ENCODE peak calls at places on chromosomes 2 and 18, in nine cellular contexts. X is fibroblast of lung; S is HCT116; G is GM23338; E is CD4-positive, alpha-beta memory T cell; C is heart left ventricle; W is CD8-positive, alpha-beta T cell; H is K562; L is SJSA1. T is an unnamed sample.

GRCh38 chr18:48124857-48125626 is 194.6 kb upstream of the SMAD2 start:
- DNase-seq in E (no peak), W (no peak), C (no peak), L (no peak), S (no peak), H (no peak), X (no peak), G (no peak), T (no peak)

GRCh38 chr2:11142330-11142729 is 12.9 kb upstream of the SLC66A3 start:
- DNase-seq in H (no peak), C (no peak), X (no peak), S (no peak), W (no peak), L (no peak), G (no peak), E (no peak), T (no peak)

GRCh38 chr2:236244256-236244655 is 19.9 kb downstream of the ASB18 start:
- DNase-seq in C (no peak), S (no peak), G (no peak), W (no peak), H (no peak), X (no peak), L (peak; percentile 20), E (no peak), T (no peak)

GRCh38 chr2:189569295-189569925 is 11.2 kb downstream of the SLC40A1 start:
- DNase-seq in H (no peak), L (no peak), C (no peak), X (peak; percentile 41), G (no peak), S (no peak), W (no peak), E (no peak), T (no peak)

GRCh38 chr2:35503738-35504160 is 851.8 kb upstream of the CRIM1 start:
- DNase-seq in E (no peak), H (no peak), S (no peak), X (peak; percentile 59), W (no peak), C (no peak), L (no peak), G (no peak), T (no peak)

GRCh38 chr2:15145046-15145817 is 415.9 kb downstream of the NBAS start:
- DNase-seq in E (no peak), H (no peak), C (no peak), S (no peak), G (no peak), L (no peak), X (no peak), W (no peak), T (no peak)

GRCh38 chr2:231152800-231153557 is 28.1 kb upstream of the HTR2B start:
- DNase-seq in X (peak; percentile 83), S (no peak), G (no peak), E (no peak), L (no peak), H (no peak), W (no peak), C (no peak), T (no peak)

GRCh38 chr2:204982303-204982702 is 437.0 kb downstream of the PARD3B start:
- DNase-seq in E (no peak), S (no peak), W (no peak), L (no peak), X (peak; percentile 14), G (peak; percentile 24), H (peak; percentile 8), C (no peak), T (no peak)

GRCh38 chr2:236366406-236366805 is 102.2 kb upstream of the ASB18 start:
- DNase-seq in L (peak; percentile 20), E (peak; percentile 51), S (no peak), X (peak; percentile 4), H (no peak), G (no peak), W (peak; percentile 45), C (no peak), T (no peak)

GRCh38 chr2:38104598-38104997 is 28.6 kb upstream of the CYP1B1 start:
- DNase-seq in X (no peak), H (no peak), E (no peak), G (no peak), C (no peak), S (no peak), L (no peak), W (no peak), T (no peak)

GRCh38 chr2:128308284-128308731 is 10.4 kb downstream of the HS6ST1 start:
- DNase-seq in H (no peak), L (no peak), X (no peak), S (no peak), E (no peak), C (peak; percentile 32), G (no peak), W (no peak), T (no peak)

GRCh38 chr2:85843543-85843942 is 45.2 kb downstream of the ST3GAL5 start:
- DNase-seq in E (no peak), W (no peak), L (peak; percentile 47), X (no peak), G (peak; percentile 72), C (no peak), H (peak; percentile 73), S (no peak), T (peak; percentile 79)

GRCh38 chr2:25341753-25342371 is at the start of gene DNMT3A:
- DNase-seq in S (no peak), E (peak; percentile 49), L (peak; percentile 69), W (peak; percentile 63), G (peak; percentile 78), H (peak; percentile 74), X (peak; percentile 68), C (peak; percentile 83), T (peak; percentile 69)

GRCh38 chr18:905948-906415 is 1.3 kb downstream of the ADCYAP1 start:
- DNase-seq in G (peak; percentile 46), S (no peak), X (no peak), W (no peak), H (no peak), L (no peak), C (no peak), E (no peak), T (no peak)

GRCh38 chr18:46859855-46860254 is 57.5 kb downstream of the PIAS2 start:
- DNase-seq in S (no peak), L (no peak), G (no peak), W (no peak), E (no peak), X (peak; percentile 50), H (no peak), C (no peak), T (no peak)

DNA sequence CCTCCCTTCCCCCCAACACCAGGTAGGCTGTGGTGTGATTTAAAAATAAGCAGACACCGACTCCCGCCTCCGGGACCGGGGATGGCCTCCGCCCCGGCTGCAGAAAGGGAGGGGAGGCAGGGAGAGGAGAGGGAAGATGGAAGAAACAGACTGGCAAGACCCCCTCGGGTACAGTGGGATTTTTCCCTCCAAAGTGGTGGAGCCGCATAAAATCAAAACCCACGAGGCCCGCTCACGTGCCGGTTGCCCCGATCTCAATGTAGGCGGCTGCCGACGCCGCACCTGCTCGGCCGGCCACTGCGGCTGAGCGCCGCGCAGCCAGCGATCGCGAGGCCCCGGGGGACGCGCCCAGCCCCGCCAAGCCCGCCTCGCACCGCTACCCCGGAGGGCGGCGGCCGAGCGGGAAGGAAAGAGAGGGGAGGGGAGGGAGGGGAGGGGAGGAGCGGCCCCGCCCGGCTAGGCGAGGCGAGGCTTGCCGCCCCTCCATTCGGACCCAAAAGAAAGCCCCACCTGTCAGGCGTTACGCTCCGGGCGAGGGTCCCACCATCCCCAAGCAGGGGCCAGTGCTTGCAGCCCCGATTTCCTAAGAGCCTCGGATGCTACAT is 804 bp downstream of the ADD2 start:
- DNase-seq in C (no peak), G (peak; percentile 82), W (no peak), E (peak; percentile 4), L (no peak), X (no peak), S (no peak), H (peak; percentile 79), T (no peak)
- H3K27ac ChIP-seq in C (no peak overlapping the region), G (peak overlapping the region; percentile 98), W (no peak overlapping the region), E (no peak overlapping the region), L (no peak overlapping the region), X (no peak overlapping the region), S (no peak overlapping the region), H (peak overlapping the region; percentile 65), T (no peak overlapping the region)

GRCh38 chr2:197604117-197604516 is 71.3 kb downstream of the RFTN2 start:
- DNase-seq in L (no peak), E (no peak), G (no peak), S (no peak), W (no peak), H (no peak), C (no peak), X (no peak), T (no peak)

GRCh38 chr2:197599285-197599965 is 76.0 kb downstream of the RFTN2 start:
- DNase-seq in L (no peak), E (peak; percentile 40), C (no peak), H (peak; percentile 14), S (peak; percentile 46), G (peak; percentile 82), W (peak; percentile 51), X (peak; percentile 16), T (peak; percentile 83)

GRCh38 chr2:197596751-197597150 is 78.6 kb downstream of the RFTN2 start:
- DNase-seq in C (no peak), S (no peak), G (no peak), X (no peak), E (no peak), L (no peak), W (no peak), H (no peak), T (no peak)

GRCh38 chr2:197598450-197598849 is 76.9 kb downstream of the RFTN2 start:
- DNase-seq in X (no peak), C (no peak), H (no peak), E (no peak), W (no peak), S (no peak), G (no peak), L (no peak), T (peak; percentile 32)

GRCh38 chr2:197600306-197600705 is 75.1 kb downstream of the RFTN2 start:
- DNase-seq in C (no peak), G (no peak), W (no peak), L (no peak), H (no peak), S (no peak), E (no peak), X (no peak), T (peak; percentile 40)
- H3K27ac ChIP-seq in C (no peak overlapping the region), G (no peak overlapping the region), W (no peak overlapping the region), L (no peak overlapping the region), H (no peak overlapping the region), S (no peak overlapping the region), E (no peak overlapping the region), X (no peak overlapping the region), T (no peak overlapping the region)

DNA sequence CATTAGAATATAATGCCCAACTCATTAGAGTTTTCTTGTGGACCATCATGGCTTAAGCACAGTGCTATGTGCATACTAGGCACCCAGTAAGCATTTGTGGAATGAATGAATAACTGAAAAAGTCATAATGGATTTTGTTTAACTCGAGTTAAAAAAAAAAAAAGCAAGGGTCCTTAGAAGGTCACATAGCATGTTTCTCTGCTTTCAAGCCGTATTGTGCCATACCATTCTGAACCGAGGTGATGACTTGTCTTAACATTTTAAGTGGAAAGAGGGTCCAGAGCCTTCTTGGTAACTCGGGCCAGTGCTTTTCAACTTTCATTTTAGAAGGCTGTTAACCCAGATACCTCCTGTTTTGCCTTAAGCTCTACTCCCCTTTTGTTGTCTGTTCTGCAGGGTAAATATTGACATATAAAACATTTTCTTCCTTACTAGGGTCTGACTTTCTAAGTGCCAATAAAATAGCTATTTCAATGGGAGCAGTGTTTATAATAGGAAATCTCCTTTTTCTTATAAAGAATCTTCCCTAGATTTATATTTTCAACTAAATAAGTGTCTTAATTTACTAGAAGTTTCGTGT is 787 bp upstream of the ADGRF3 start:
- DNase-seq in E (no peak), X (peak; percentile 59), C (no peak), S (no peak), G (no peak), W (no peak), H (no peak), L (no peak), T (peak; percentile 44)
- H3K27ac ChIP-seq in E (peak overlapping the region; percentile 91), X (peak overlapping the region; percentile 85), C (peak overlapping the region; percentile 93), S (no peak overlapping the region), G (no peak overlapping the region), W (peak overlapping the region; percentile 80), H (peak overlapping the region; percentile 97), L (peak overlapping the region; percentile 4), T (peak overlapping the region; percentile 65)

GRCh38 chr2:182050333-182050855 is 64.7 kb downstream of the PPP1R1C start:
- DNase-seq in S (no peak), H (no peak), G (no peak), L (no peak), X (no peak), C (no peak), E (no peak), W (no peak), T (no peak)
- H3K27ac ChIP-seq in S (no peak overlapping the region), H (no peak overlapping the region), G (no peak overlapping the region), L (no peak overlapping the region), X (no peak overlapping the region), C (no peak overlapping the region), E (no peak overlapping the region), W (no peak overlapping the region), T (no peak overlapping the region)

T was measured in Karpas-422.